ENCODE peak calls at places on chromosomes 1 and 21, in six cellular contexts. One of them, this sample, is unnamed. For H3K4me1, the result is how much of the 10 kb centered on the place peaks cover.

GRCh38 chr1:8202182-8202905 is 115.6 kb upstream of the SLC45A1 start:
- DNase-seq in GM23338: peak
- DNase-seq in hepatocyte: peak
- DNase-seq in fibroblast of lung: peak
- DNase-seq in H9: peak
- DNase-seq in mammary epithelial cell: peak
- DNase-seq in this sample: peak

GRCh38 chr1:175377394-175377793 is 184.8 kb upstream of the KIAA0040 start:
- DNase-seq in hepatocyte: peak
- DNase-seq in GM23338: no peak
- DNase-seq in mammary epithelial cell: no peak
- DNase-seq in H9: no peak
- DNase-seq in fibroblast of lung: no peak
- DNase-seq in this sample: no peak

GRCh38 chr1:178819123-178819522 is 51.8 kb downstream of the ANGPTL1 start:
- DNase-seq in H9: peak
- DNase-seq in GM23338: peak
- DNase-seq in hepatocyte: peak
- DNase-seq in fibroblast of lung: no peak
- DNase-seq in mammary epithelial cell: no peak
- DNase-seq in this sample: peak

GRCh38 chr1:164440222-164440621 is 118.8 kb upstream of the PBX1 start:
- DNase-seq in H9: peak
- DNase-seq in fibroblast of lung: peak
- DNase-seq in GM23338: peak
- DNase-seq in mammary epithelial cell: no peak
- DNase-seq in hepatocyte: peak
- DNase-seq in this sample: peak

GRCh38 chr1:160789702-160790611 is 6.0 kb upstream of the LY9 start:
- DNase-seq in mammary epithelial cell: no peak
- DNase-seq in fibroblast of lung: no peak
- DNase-seq in hepatocyte: no peak
- DNase-seq in GM23338: no peak
- DNase-seq in H9: no peak
- DNase-seq in this sample: no peak

GRCh38 chr1:21647431-21648373 is 21.5 kb downstream of the RAP1GAP start:
- DNase-seq in fibroblast of lung: peak
- DNase-seq in mammary epithelial cell: peak
- DNase-seq in GM23338: peak
- DNase-seq in hepatocyte: peak
- DNase-seq in H9: peak
- DNase-seq in this sample: peak

GRCh38 chr1:37410815-37411214 is 63.6 kb upstream of the ZC3H12A start:
- DNase-seq in mammary epithelial cell: peak
- DNase-seq in fibroblast of lung: peak
- DNase-seq in H9: peak
- DNase-seq in hepatocyte: peak
- DNase-seq in GM23338: peak
- DNase-seq in this sample: peak

GRCh38 chr1:202212787-202213186 is 19.2 kb downstream of the LGR6 start:
- DNase-seq in GM23338: no peak
- DNase-seq in H9: no peak
- DNase-seq in mammary epithelial cell: no peak
- DNase-seq in fibroblast of lung: no peak
- DNase-seq in hepatocyte: no peak
- DNase-seq in this sample: no peak

GRCh38 chr21:46509760-46510159 is 51.1 kb downstream of the DIP2A start:
- DNase-seq in GM23338: no peak
- DNase-seq in H9: no peak
- DNase-seq in mammary epithelial cell: peak
- DNase-seq in hepatocyte: peak
- DNase-seq in fibroblast of lung: peak
- DNase-seq in this sample: no peak

GRCh38 chr21:37915941-37916794 is at the start of gene KCNJ6:
- DNase-seq in mammary epithelial cell: peak
- DNase-seq in fibroblast of lung: peak
- DNase-seq in H9: peak
- DNase-seq in GM23338: peak
- DNase-seq in hepatocyte: peak
- DNase-seq in this sample: peak

GRCh38 chr1:205255941-205256780 is 28.4 kb downstream of the TMCC2 start:
- DNase-seq in mammary epithelial cell: peak
- DNase-seq in fibroblast of lung: peak
- DNase-seq in H9: peak
- DNase-seq in hepatocyte: peak
- DNase-seq in GM23338: peak
- DNase-seq in this sample: peak

GRCh38 chr1:54415986-54416385 is 9.8 kb upstream of the SSBP3 start:
- DNase-seq in mammary epithelial cell: no peak
- DNase-seq in hepatocyte: no peak
- DNase-seq in GM23338: no peak
- DNase-seq in H9: no peak
- DNase-seq in fibroblast of lung: no peak
- DNase-seq in this sample: no peak

GRCh38 chr1:46285730-46286477 is 17.5 kb downstream of the LRRC41 start:
- DNase-seq in hepatocyte: peak
- DNase-seq in mammary epithelial cell: no peak
- DNase-seq in fibroblast of lung: no peak
- DNase-seq in GM23338: peak
- DNase-seq in H9: peak
- DNase-seq in this sample: peak

GRCh38 chr1:203521071-203521794 is 27.3 kb downstream of the OPTC start:
- DNase-seq in hepatocyte: peak
- DNase-seq in GM23338: no peak
- DNase-seq in H9: no peak
- DNase-seq in mammary epithelial cell: no peak
- DNase-seq in fibroblast of lung: no peak
- DNase-seq in this sample: no peak

GRCh38 chr21:36753556-36753955 is 54.6 kb downstream of the SIM2 start:
- DNase-seq in hepatocyte: no peak
- DNase-seq in H9: no peak
- DNase-seq in fibroblast of lung: no peak
- DNase-seq in mammary epithelial cell: peak
- DNase-seq in GM23338: no peak
- DNase-seq in this sample: no peak

GRCh38 chr21:41810597-41810932 is 43.7 kb upstream of the RIPK4 start:
- DNase-seq in H9: no peak
- DNase-seq in GM23338: no peak
- DNase-seq in fibroblast of lung: no peak
- DNase-seq in hepatocyte: no peak
- DNase-seq in mammary epithelial cell: no peak
- DNase-seq in this sample: no peak

GRCh38 chr1:30275926-30276736 is 447.3 kb downstream of the MATN1 start:
- DNase-seq in hepatocyte: no peak
- DNase-seq in mammary epithelial cell: no peak
- DNase-seq in H9: peak
- DNase-seq in fibroblast of lung: no peak
- DNase-seq in GM23338: no peak
- DNase-seq in this sample: no peak

GRCh38 chr21:36477559-36477958 is 2.4 kb downstream of the CLDN14 start:
- DNase-seq in fibroblast of lung: no peak
- DNase-seq in hepatocyte: no peak
- DNase-seq in GM23338: no peak
- DNase-seq in H9: no peak
- DNase-seq in mammary epithelial cell: no peak
- DNase-seq in this sample: no peak

DNA sequence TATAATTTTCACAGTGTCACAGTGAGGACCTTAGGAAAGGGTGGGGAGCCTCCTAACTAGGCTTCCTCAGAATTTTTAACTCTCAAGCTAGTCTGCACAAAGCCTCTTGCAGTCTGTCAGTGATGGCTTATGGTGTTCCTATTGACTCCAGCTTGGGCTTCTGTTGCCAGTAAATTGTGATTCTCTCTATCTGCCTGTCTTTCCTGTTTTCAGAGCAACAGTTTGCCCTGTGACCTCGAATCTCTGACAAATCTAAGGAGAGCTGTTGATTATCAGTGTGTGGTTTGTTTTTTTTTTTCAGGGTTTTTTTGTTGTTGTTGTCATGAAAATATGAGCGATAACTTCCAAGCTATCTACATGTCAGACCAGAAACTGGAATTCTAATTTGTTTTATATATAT is 423.2 kb upstream of the B3GALT2 start:
- DNase-seq in GM23338: no peak
- DNase-seq in fibroblast of lung: no peak
- DNase-seq in hepatocyte: no peak
- DNase-seq in mammary epithelial cell: no peak
- DNase-seq in H9: no peak
- DNase-seq in this sample: no peak
- H2AFZ ChIP-seq in GM23338: peak
- H2AFZ ChIP-seq in fibroblast of lung: no peak
- H2AFZ ChIP-seq in hepatocyte: no peak
- H2AFZ ChIP-seq in mammary epithelial cell: no peak
- H2AFZ ChIP-seq in H9: no peak
- H2AFZ ChIP-seq in this sample: peak

GRCh38 chr1:109803901-109804331 is 40.2 kb upstream of the EPS8L3 start:
- DNase-seq in fibroblast of lung: no peak
- DNase-seq in GM23338: no peak
- DNase-seq in mammary epithelial cell: no peak
- DNase-seq in H9: peak
- DNase-seq in hepatocyte: no peak
- DNase-seq in this sample: no peak
- H3K4me1 ChIP-seq in fibroblast of lung: under half
- H3K4me1 ChIP-seq in GM23338: under half
- H3K4me1 ChIP-seq in mammary epithelial cell: under half
- H3K4me1 ChIP-seq in H9: under half
- H3K4me1 ChIP-seq in hepatocyte: under half
- H3K4me1 ChIP-seq in this sample: under half

GRCh38 chr21:45011911-45012660 is 62.3 kb upstream of the ADARB1 start:
- DNase-seq in mammary epithelial cell: peak
- DNase-seq in GM23338: peak
- DNase-seq in hepatocyte: peak
- DNase-seq in fibroblast of lung: peak
- DNase-seq in H9: peak
- DNase-seq in this sample: peak

GRCh38 chr21:45014747-45015468 is 59.5 kb upstream of the ADARB1 start:
- DNase-seq in fibroblast of lung: no peak
- DNase-seq in H9: no peak
- DNase-seq in hepatocyte: no peak
- DNase-seq in mammary epithelial cell: no peak
- DNase-seq in GM23338: no peak
- DNase-seq in this sample: no peak

GRCh38 chr21:45012661-45013270 is 61.6 kb upstream of the ADARB1 start:
- DNase-seq in hepatocyte: peak
- DNase-seq in fibroblast of lung: no peak
- DNase-seq in mammary epithelial cell: peak
- DNase-seq in H9: peak
- DNase-seq in GM23338: peak
- DNase-seq in this sample: peak

GRCh38 chr21:45011426-45011825 is 63.0 kb upstream of the ADARB1 start:
- DNase-seq in hepatocyte: no peak
- DNase-seq in H9: no peak
- DNase-seq in fibroblast of lung: no peak
- DNase-seq in GM23338: no peak
- DNase-seq in mammary epithelial cell: no peak
- DNase-seq in this sample: no peak

DNA sequence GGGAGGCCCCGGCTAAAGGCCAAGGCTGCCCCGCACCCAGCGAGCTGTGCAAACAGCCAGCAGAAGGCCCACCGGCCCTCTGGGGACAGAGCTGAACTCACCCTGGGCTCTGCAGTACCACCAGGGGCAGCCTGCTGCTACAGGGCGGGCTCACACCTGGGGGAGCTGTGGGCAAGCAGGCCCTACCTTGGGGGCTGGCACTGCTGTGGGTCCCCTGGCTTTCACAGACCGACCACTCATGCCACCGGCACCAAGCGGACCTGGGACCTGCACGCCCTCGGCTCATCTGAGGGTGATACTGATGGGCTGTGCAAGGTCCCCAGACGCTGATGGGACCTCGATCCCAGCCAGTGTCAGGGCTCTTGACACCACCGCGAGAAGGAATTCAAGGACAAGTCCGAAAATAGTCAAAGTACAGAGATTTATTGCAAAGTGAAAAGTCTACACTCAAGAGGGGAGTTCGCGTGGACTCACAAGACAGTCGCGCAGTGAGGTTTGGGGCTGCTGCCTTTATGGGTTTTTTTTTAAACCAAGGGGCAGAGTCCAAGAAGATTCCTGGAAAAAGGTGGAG is 61.0 kb upstream of the ADARB1 start:
- DNase-seq in hepatocyte: peak
- DNase-seq in H9: peak
- DNase-seq in mammary epithelial cell: no peak
- DNase-seq in GM23338: no peak
- DNase-seq in fibroblast of lung: no peak
- DNase-seq in this sample: no peak
- TF ChIP-seq CTCF in hepatocyte: peak
- TF ChIP-seq CTCF in H9: peak
- TF ChIP-seq CTCF in mammary epithelial cell: no peak
- TF ChIP-seq CTCF in GM23338: peak
- TF ChIP-seq CTCF in fibroblast of lung: no peak
- TF ChIP-seq CTCF in this sample: no peak

GRCh38 chr1:230957580-230957989 is 21.1 kb downstream of the TTC13 start:
- DNase-seq in H9: no peak
- DNase-seq in fibroblast of lung: no peak
- DNase-seq in mammary epithelial cell: no peak
- DNase-seq in GM23338: no peak
- DNase-seq in hepatocyte: no peak
- DNase-seq in this sample: no peak
- H2AFZ ChIP-seq in H9: no peak
- H2AFZ ChIP-seq in fibroblast of lung: no peak
- H2AFZ ChIP-seq in mammary epithelial cell: no peak
- H2AFZ ChIP-seq in GM23338: no peak
- H2AFZ ChIP-seq in hepatocyte: no peak
- H2AFZ ChIP-seq in this sample: no peak

GRCh38 chr1:94299627-94300552 is 62.5 kb upstream of the ARHGAP29 start:
- DNase-seq in hepatocyte: peak
- DNase-seq in H9: peak
- DNase-seq in GM23338: peak
- DNase-seq in fibroblast of lung: peak
- DNase-seq in mammary epithelial cell: peak
- DNase-seq in this sample: no peak
- H3K4me1 ChIP-seq in hepatocyte: under half
- H3K4me1 ChIP-seq in H9: under half
- H3K4me1 ChIP-seq in GM23338: under half
- H3K4me1 ChIP-seq in fibroblast of lung: under half
- H3K4me1 ChIP-seq in mammary epithelial cell: under half
- H3K4me1 ChIP-seq in this sample: under half

GRCh38 chr1:77948841-77949424 is 29.9 kb downstream of the FUBP1 start:
- DNase-seq in fibroblast of lung: peak
- DNase-seq in hepatocyte: peak
- DNase-seq in mammary epithelial cell: peak
- DNase-seq in GM23338: peak
- DNase-seq in H9: no peak
- DNase-seq in this sample: peak
- TF ChIP-seq CTCF in fibroblast of lung: peak
- TF ChIP-seq CTCF in hepatocyte: peak
- TF ChIP-seq CTCF in mammary epithelial cell: peak
- TF ChIP-seq CTCF in GM23338: no peak
- TF ChIP-seq CTCF in H9: peak
- TF ChIP-seq CTCF in this sample: peak

DNA sequence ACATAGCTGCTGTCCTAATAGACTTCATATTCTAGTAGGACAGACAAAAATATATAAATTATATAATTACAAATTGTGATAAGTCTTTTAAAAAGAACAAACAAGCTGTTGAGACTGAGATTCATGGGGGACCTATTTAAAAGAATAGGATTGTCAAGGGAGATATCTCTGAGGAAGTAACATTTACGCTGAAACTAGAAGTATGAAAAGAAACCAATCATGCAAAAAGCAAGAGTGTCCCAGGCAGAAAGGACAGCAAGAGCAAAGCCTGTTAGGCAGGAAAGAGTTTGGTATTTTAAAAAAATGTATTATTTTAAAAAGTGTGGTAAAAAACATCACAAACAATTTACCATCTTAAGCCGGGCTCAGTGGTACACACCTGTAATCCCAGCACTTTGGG is 9.1 kb upstream of the METTL13 start:
- DNase-seq in GM23338: no peak
- DNase-seq in H9: no peak
- DNase-seq in mammary epithelial cell: no peak
- DNase-seq in hepatocyte: no peak
- DNase-seq in fibroblast of lung: no peak
- DNase-seq in this sample: no peak
- H2AFZ ChIP-seq in GM23338: no peak
- H2AFZ ChIP-seq in H9: no peak
- H2AFZ ChIP-seq in mammary epithelial cell: no peak
- H2AFZ ChIP-seq in hepatocyte: no peak
- H2AFZ ChIP-seq in fibroblast of lung: no peak
- H2AFZ ChIP-seq in this sample: no peak